ENCODE peak calls at places on chromosomes 13 and 19, in nine cellular contexts. K is activated CD4-positive, CD25-positive, alpha-beta regulatory T cell; U is HuH-7; I is cardiac muscle cell; A is epithelial cell of esophagus; P is activated naive CD4-positive, alpha-beta T cell treated with anti-CD3 and anti-CD28 coated beads, Interleukin-2, amount 10 ng/mL, durations not matched to agents 7 days and 5 days; H is Daoy; V is uterus; C is T-cell. D is an unnamed sample.

GRCh38 chr19:1132625-1133383 is 29.0 kb downstream of the GPX4 start:
- DNase-seq in K (no peak), U (no peak), I (no peak), A (no peak), P (no peak), H (no peak), V (no peak), C (peak; percentile 29), D (no peak)

GRCh38 chr19:43784251-43784980 is 3.6 kb upstream of the KCNN4 start:
- DNase-seq in K (peak; percentile 42), U (no peak), I (no peak), A (peak; percentile 88), P (peak; percentile 65), H (peak; percentile 94), V (no peak), C (no peak), D (peak; percentile 65)

GRCh38 chr13:41944635-41945401 is 16.1 kb downstream of the VWA8 start:
- DNase-seq in K (no peak), U (no peak), I (no peak), A (no peak), P (no peak), H (no peak), V (no peak), C (no peak), D (no peak)

GRCh38 chr13:77351326-77351725 is 24.4 kb upstream of the MYCBP2 start:
- DNase-seq in K (no peak), U (no peak), I (no peak), A (no peak), P (no peak), H (no peak), V (no peak), C (no peak), D (no peak)

GRCh38 chr13:56718791-56719190 is 421.9 kb upstream of the PRR20A start:
- DNase-seq in K (no peak), U (no peak), I (no peak), A (peak; percentile 8), P (no peak), H (no peak), V (no peak), C (no peak), D (no peak)

GRCh38 chr13:41289463-41289881 is 21.6 kb upstream of the NAA16 start:
- DNase-seq in K (no peak), U (no peak), I (no peak), A (no peak), P (no peak), H (no peak), V (no peak), C (no peak), D (no peak)

GRCh38 chr13:57635541-57635940 is 4.0 kb downstream of the PCDH17 start:
- DNase-seq in K (no peak), U (no peak), I (no peak), A (no peak), P (no peak), H (no peak), V (no peak), C (no peak), D (no peak)

GRCh38 chr19:50972795-50973376 is 3.5 kb upstream of the KLK6 start:
- DNase-seq in K (no peak), U (no peak), I (no peak), A (peak; percentile 10), P (no peak), H (no peak), V (no peak), C (no peak), D (no peak)

GRCh38 chr19:35890113-35890650 is 10.2 kb downstream of the NFKBID start:
- DNase-seq in K (no peak), U (no peak), I (no peak), A (no peak), P (no peak), H (no peak), V (no peak), C (no peak), D (no peak)

GRCh38 chr13:75101997-75102720 is 379.8 kb downstream of the TBC1D4 start:
- DNase-seq in K (no peak), U (no peak), I (peak; percentile 8), A (peak; percentile 56), P (no peak), H (no peak), V (no peak), C (no peak), D (no peak)

GRCh38 chr13:39132286-39132685 is 94.0 kb downstream of the NHLRC3 start:
- DNase-seq in K (no peak), U (no peak), I (no peak), A (peak; percentile 51), P (no peak), H (no peak), V (no peak), C (no peak), D (no peak)

GRCh38 chr13:110125157-110125556 is 181.8 kb downstream of the COL4A1 start:
- DNase-seq in K (no peak), U (no peak), I (no peak), A (no peak), P (no peak), H (no peak), V (no peak), C (no peak), D (no peak)

GRCh38 chr19:18496167-18496979 is 25.5 kb downstream of the ELL start:
- DNase-seq in K (peak; percentile 21), U (no peak), I (no peak), A (peak; percentile 94), P (peak; percentile 63), H (peak; percentile 70), V (no peak), C (peak; percentile 66), D (peak; percentile 71)

D was measured in activated CD8-positive, alpha-beta T cell treated with anti-CD3 and anti-CD28 coated beads, Interleukin-2, amount 10 ng/mL, durations not matched to agents 7 days and 5 days.